ENCODE peak calls at places on chromosomes 11 and 22, in eight cellular contexts. One of them, this sample, is unnamed.

GRCh38 chr11:1531418-1531817 is 40.7 kb downstream of the DUSP8 start:
- DNase-seq in tibial nerve: no peak
- DNase-seq in ovary: no peak
- DNase-seq in stomach: no peak
- DNase-seq in IMR-90: no peak
- DNase-seq in prostate gland: no peak
- DNase-seq in A549: no peak
- DNase-seq in body of pancreas: no peak
- DNase-seq in this sample: no peak

GRCh38 chr11:109121173-109121938 is 300.6 kb upstream of the C11orf87 start:
- DNase-seq in IMR-90: no peak
- DNase-seq in body of pancreas: no peak
- DNase-seq in prostate gland: no peak
- DNase-seq in ovary: no peak
- DNase-seq in tibial nerve: no peak
- DNase-seq in stomach: no peak
- DNase-seq in A549: no peak
- DNase-seq in this sample: no peak

GRCh38 chr11:108697872-108698473 is 33.1 kb downstream of the DDX10 start:
- DNase-seq in tibial nerve: peak; percentile 71
- DNase-seq in A549: peak; percentile 38
- DNase-seq in stomach: peak; percentile 44
- DNase-seq in IMR-90: peak; percentile 82
- DNase-seq in ovary: peak; percentile 49
- DNase-seq in prostate gland: peak; percentile 45
- DNase-seq in body of pancreas: peak; percentile 50
- DNase-seq in this sample: peak; percentile 44

GRCh38 chr11:45030778-45031177 is 80.1 kb upstream of the TP53I11 start:
- DNase-seq in IMR-90: no peak
- DNase-seq in body of pancreas: no peak
- DNase-seq in A549: no peak
- DNase-seq in prostate gland: no peak
- DNase-seq in tibial nerve: no peak
- DNase-seq in stomach: peak; percentile 1
- DNase-seq in ovary: no peak
- DNase-seq in this sample: no peak

GRCh38 chr11:124294697-124295096 is 19.1 kb downstream of the OR8D1 start:
- DNase-seq in IMR-90: no peak
- DNase-seq in prostate gland: no peak
- DNase-seq in tibial nerve: no peak
- DNase-seq in stomach: no peak
- DNase-seq in body of pancreas: no peak
- DNase-seq in ovary: no peak
- DNase-seq in A549: no peak
- DNase-seq in this sample: no peak

GRCh38 chr11:102187416-102188125 is 77.3 kb downstream of the YAP1 start:
- DNase-seq in body of pancreas: no peak
- DNase-seq in stomach: no peak
- DNase-seq in A549: no peak
- DNase-seq in IMR-90: peak; percentile 35
- DNase-seq in prostate gland: no peak
- DNase-seq in tibial nerve: no peak
- DNase-seq in ovary: no peak
- DNase-seq in this sample: no peak

GRCh38 chr22:37496651-37497599 is 10.7 kb upstream of the MFNG start:
- DNase-seq in IMR-90: peak; percentile 93
- DNase-seq in body of pancreas: no peak
- DNase-seq in tibial nerve: no peak
- DNase-seq in prostate gland: no peak
- DNase-seq in A549: peak; percentile 31
- DNase-seq in ovary: no peak
- DNase-seq in stomach: no peak
- DNase-seq in this sample: no peak

GRCh38 chr11:105867742-105868141 is 154.3 kb downstream of the MSANTD4 start:
- DNase-seq in A549: no peak
- DNase-seq in prostate gland: no peak
- DNase-seq in stomach: no peak
- DNase-seq in ovary: no peak
- DNase-seq in IMR-90: peak; percentile 4
- DNase-seq in tibial nerve: no peak
- DNase-seq in body of pancreas: no peak
- DNase-seq in this sample: no peak

GRCh38 chr11:29124436-29124835 is 892.4 kb downstream of the KCNA4 start:
- DNase-seq in prostate gland: no peak
- DNase-seq in body of pancreas: no peak
- DNase-seq in ovary: no peak
- DNase-seq in stomach: no peak
- DNase-seq in A549: no peak
- DNase-seq in tibial nerve: no peak
- DNase-seq in IMR-90: no peak
- DNase-seq in this sample: no peak

GRCh38 chr11:77207618-77208313 is 79.7 kb downstream of the MYO7A start:
- DNase-seq in stomach: no peak
- DNase-seq in A549: no peak
- DNase-seq in IMR-90: no peak
- DNase-seq in prostate gland: no peak
- DNase-seq in body of pancreas: peak; percentile 10
- DNase-seq in ovary: no peak
- DNase-seq in tibial nerve: peak; percentile 18
- DNase-seq in this sample: peak; percentile 22

GRCh38 chr11:126637800-126638175 is 282.3 kb downstream of the ST3GAL4 start:
- DNase-seq in prostate gland: no peak
- DNase-seq in IMR-90: peak; percentile 94
- DNase-seq in A549: no peak
- DNase-seq in ovary: no peak
- DNase-seq in stomach: no peak
- DNase-seq in tibial nerve: no peak
- DNase-seq in body of pancreas: no peak
- DNase-seq in this sample: no peak

GRCh38 chr11:102111011-102111786 is 952 bp downstream of the YAP1 start:
- DNase-seq in stomach: peak; percentile 79
- DNase-seq in tibial nerve: peak; percentile 69
- DNase-seq in prostate gland: peak; percentile 76
- DNase-seq in IMR-90: peak; percentile 81
- DNase-seq in A549: peak; percentile 69
- DNase-seq in body of pancreas: peak; percentile 74
- DNase-seq in ovary: peak; percentile 88
- DNase-seq in this sample: peak; percentile 79

GRCh38 chr11:37040921-37041320 is 442.9 kb upstream of the RAG2 start:
- DNase-seq in body of pancreas: no peak
- DNase-seq in tibial nerve: no peak
- DNase-seq in ovary: no peak
- DNase-seq in stomach: no peak
- DNase-seq in IMR-90: no peak
- DNase-seq in prostate gland: no peak
- DNase-seq in A549: no peak
- DNase-seq in this sample: no peak

GRCh38 chr11:5626191-5626590 is 1.4 kb downstream of the TRIM34 start:
- DNase-seq in tibial nerve: no peak
- DNase-seq in stomach: no peak
- DNase-seq in body of pancreas: no peak
- DNase-seq in IMR-90: peak; percentile 70
- DNase-seq in A549: no peak
- DNase-seq in ovary: no peak
- DNase-seq in prostate gland: no peak
- DNase-seq in this sample: no peak

GRCh38 chr22:26707090-26707489 is 49.7 kb downstream of the MIAT start:
- DNase-seq in IMR-90: no peak
- DNase-seq in A549: no peak
- DNase-seq in body of pancreas: no peak
- DNase-seq in ovary: no peak
- DNase-seq in prostate gland: no peak
- DNase-seq in tibial nerve: no peak
- DNase-seq in stomach: no peak
- DNase-seq in this sample: no peak

GRCh38 chr11:44493929-44494328 is 71.5 kb upstream of the CD82 start:
- DNase-seq in IMR-90: no peak
- DNase-seq in A549: no peak
- DNase-seq in body of pancreas: no peak
- DNase-seq in ovary: no peak
- DNase-seq in tibial nerve: no peak
- DNase-seq in stomach: no peak
- DNase-seq in prostate gland: no peak
- DNase-seq in this sample: no peak

GRCh38 chr11:61392991-61393595 is 706 bp downstream of the TMEM216 start:
- DNase-seq in IMR-90: peak; percentile 34
- DNase-seq in ovary: no peak
- DNase-seq in body of pancreas: no peak
- DNase-seq in stomach: no peak
- DNase-seq in A549: peak; percentile 35
- DNase-seq in prostate gland: no peak
- DNase-seq in tibial nerve: no peak
- DNase-seq in this sample: no peak

GRCh38 chr11:69230856-69231425 is 63.0 kb upstream of the MYEOV start:
- DNase-seq in stomach: peak; percentile 15
- DNase-seq in ovary: no peak
- DNase-seq in body of pancreas: no peak
- DNase-seq in A549: no peak
- DNase-seq in prostate gland: no peak
- DNase-seq in IMR-90: no peak
- DNase-seq in tibial nerve: no peak
- DNase-seq in this sample: no peak

GRCh38 chr11:44427432-44427831 is 117.5 kb upstream of the ALX4 start:
- DNase-seq in body of pancreas: no peak
- DNase-seq in prostate gland: no peak
- DNase-seq in A549: no peak
- DNase-seq in stomach: no peak
- DNase-seq in IMR-90: no peak
- DNase-seq in ovary: no peak
- DNase-seq in tibial nerve: no peak
- DNase-seq in this sample: no peak

DNA sequence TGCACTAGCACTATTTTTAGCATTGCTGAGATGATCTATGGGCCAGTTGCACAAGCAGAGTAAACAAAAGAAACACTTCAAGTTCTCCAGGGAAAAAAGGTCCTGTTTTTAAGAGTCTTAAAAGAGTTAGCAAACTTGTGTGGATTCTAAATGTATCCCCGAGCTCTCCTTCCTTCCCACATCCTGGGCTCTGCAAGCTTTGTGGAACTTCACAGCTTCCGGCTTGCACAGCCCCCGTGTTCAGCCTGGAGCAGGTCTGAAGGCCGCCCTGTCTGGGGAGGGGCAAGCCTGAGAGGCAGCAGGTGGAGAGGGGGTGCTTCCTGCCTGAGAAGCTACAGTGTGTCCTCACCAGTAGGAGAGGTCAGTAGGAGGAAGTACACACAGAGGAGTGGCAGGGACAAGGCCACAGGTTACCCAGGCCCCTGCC is 35.1 kb upstream of the SUSD2 start:
- DNase-seq in A549: peak; percentile 22
- DNase-seq in body of pancreas: peak; percentile 86
- DNase-seq in IMR-90: peak; percentile 83
- DNase-seq in tibial nerve: peak; percentile 36
- DNase-seq in prostate gland: peak; percentile 34
- DNase-seq in ovary: peak; percentile 60
- DNase-seq in stomach: peak; percentile 58
- DNase-seq in this sample: no peak
- TF ChIP-seq POLR2A in A549: no peak
- TF ChIP-seq POLR2A in body of pancreas: no peak
- TF ChIP-seq POLR2A in IMR-90: no peak
- TF ChIP-seq POLR2A in tibial nerve: no peak
- TF ChIP-seq POLR2A in prostate gland: no peak
- TF ChIP-seq POLR2A in ovary: no peak
- TF ChIP-seq POLR2A in stomach: no peak
- TF ChIP-seq POLR2A in this sample: no peak

GRCh38 chr11:111631666-111632039 is 29.4 kb downstream of the SIK2 start:
- DNase-seq in body of pancreas: no peak
- DNase-seq in prostate gland: no peak
- DNase-seq in ovary: no peak
- DNase-seq in tibial nerve: no peak
- DNase-seq in stomach: no peak
- DNase-seq in A549: no peak
- DNase-seq in IMR-90: peak; percentile 88
- DNase-seq in this sample: no peak
- H3K27ac ChIP-seq in body of pancreas: no peak overlapping the region
- H3K27ac ChIP-seq in prostate gland: no peak overlapping the region
- H3K27ac ChIP-seq in ovary: no peak overlapping the region
- H3K27ac ChIP-seq in tibial nerve: no peak overlapping the region
- H3K27ac ChIP-seq in stomach: peak overlapping the region; percentile 81
- H3K27ac ChIP-seq in A549: no peak overlapping the region
- H3K27ac ChIP-seq in IMR-90: no peak overlapping the region
- H3K27ac ChIP-seq in this sample: no peak overlapping the region

GRCh38 chr11:2649848-2650247 is 49.9 kb downstream of the KCNQ1OT1 start:
- DNase-seq in IMR-90: no peak
- DNase-seq in ovary: no peak
- DNase-seq in A549: no peak
- DNase-seq in tibial nerve: no peak
- DNase-seq in prostate gland: no peak
- DNase-seq in stomach: no peak
- DNase-seq in body of pancreas: no peak
- DNase-seq in this sample: no peak

GRCh38 chr11:2647953-2648352 is 51.8 kb downstream of the KCNQ1OT1 start:
- DNase-seq in body of pancreas: no peak
- DNase-seq in IMR-90: no peak
- DNase-seq in ovary: no peak
- DNase-seq in prostate gland: no peak
- DNase-seq in stomach: no peak
- DNase-seq in tibial nerve: no peak
- DNase-seq in A549: no peak
- DNase-seq in this sample: no peak

GRCh38 chr11:2651054-2651617 is 48.7 kb downstream of the KCNQ1OT1 start:
- DNase-seq in A549: no peak
- DNase-seq in tibial nerve: no peak
- DNase-seq in IMR-90: no peak
- DNase-seq in prostate gland: no peak
- DNase-seq in ovary: no peak
- DNase-seq in body of pancreas: no peak
- DNase-seq in stomach: no peak
- DNase-seq in this sample: no peak

GRCh38 chr11:2650343-2650867 is 49.4 kb downstream of the KCNQ1OT1 start:
- DNase-seq in body of pancreas: no peak
- DNase-seq in tibial nerve: no peak
- DNase-seq in stomach: no peak
- DNase-seq in ovary: no peak
- DNase-seq in A549: no peak
- DNase-seq in IMR-90: no peak
- DNase-seq in prostate gland: no peak
- DNase-seq in this sample: no peak

DNA sequence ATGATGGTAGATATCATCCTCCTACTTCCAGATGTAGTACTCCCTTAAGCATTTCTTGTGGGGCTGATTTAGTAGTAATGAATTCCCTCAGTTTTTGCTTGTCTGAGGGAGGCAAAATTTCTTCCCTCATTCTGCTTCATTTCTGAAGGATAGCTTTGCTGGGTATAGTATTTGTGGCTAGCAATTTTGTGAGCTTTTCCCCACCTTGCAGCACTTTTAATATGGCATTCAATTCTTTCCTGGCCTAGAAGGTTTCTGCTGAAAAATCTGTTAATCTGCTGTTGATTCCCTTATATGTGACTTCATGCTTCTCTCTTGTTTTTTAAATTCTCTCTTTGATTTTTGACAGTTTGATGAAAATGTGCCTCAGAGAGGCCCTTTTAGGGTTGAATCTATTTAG is 50.4 kb downstream of the KCNQ1OT1 start:
- DNase-seq in body of pancreas: no peak
- DNase-seq in A549: no peak
- DNase-seq in prostate gland: no peak
- DNase-seq in stomach: no peak
- DNase-seq in IMR-90: no peak
- DNase-seq in ovary: no peak
- DNase-seq in tibial nerve: no peak
- DNase-seq in this sample: no peak
- H3K9me3 ChIP-seq in body of pancreas: peaks cover 74% of the 10 kb centered on the region
- H3K9me3 ChIP-seq in A549: peaks cover 98% of the 10 kb centered on the region
- H3K9me3 ChIP-seq in prostate gland: no peaks in the 10 kb centered on the region
- H3K9me3 ChIP-seq in stomach: peaks cover 99% of the 10 kb centered on the region
- H3K9me3 ChIP-seq in IMR-90: peaks cover 72% of the 10 kb centered on the region
- H3K9me3 ChIP-seq in ovary: peaks cover 15% of the 10 kb centered on the region
- H3K9me3 ChIP-seq in tibial nerve: peaks cover 100% of the 10 kb centered on the region
- H3K9me3 ChIP-seq in this sample: peaks cover 89% of the 10 kb centered on the region

GRCh38 chr11:72704028-72704782 is 30.0 kb upstream of the PDE2A start:
- DNase-seq in IMR-90: no peak
- DNase-seq in prostate gland: no peak
- DNase-seq in body of pancreas: no peak
- DNase-seq in tibial nerve: no peak
- DNase-seq in A549: no peak
- DNase-seq in stomach: no peak
- DNase-seq in ovary: no peak
- DNase-seq in this sample: no peak
- TF ChIP-seq POLR2A in IMR-90: no peak
- TF ChIP-seq POLR2A in prostate gland: no peak
- TF ChIP-seq POLR2A in body of pancreas: no peak
- TF ChIP-seq POLR2A in tibial nerve: no peak
- TF ChIP-seq POLR2A in A549: no peak
- TF ChIP-seq POLR2A in stomach: no peak
- TF ChIP-seq POLR2A in ovary: no peak
- TF ChIP-seq POLR2A in this sample: no peak

This sample was measured in upper lobe of left lung.